ENCODE peak calls at places on chromosomes 12 and 14, in four cellular contexts. One of them, this sample, is unnamed.

GRCh38 chr14:102560436-102561261 is 31.8 kb upstream of the RCOR1 start:
- DNase-seq in hepatocyte: no peak
- DNase-seq in SK-N-SH: peak; percentile 22
- DNase-seq in psoas muscle: no peak
- DNase-seq in this sample: no peak

GRCh38 chr14:64337901-64338615 is 43.9 kb upstream of the ESR2 start:
- DNase-seq in hepatocyte: peak; percentile 88
- DNase-seq in SK-N-SH: peak; percentile 66
- DNase-seq in psoas muscle: no peak
- DNase-seq in this sample: peak; percentile 42

GRCh38 chr12:34288963-34289345 is 266.7 kb downstream of the ALG10 start:
- DNase-seq in hepatocyte: peak; percentile 0
- DNase-seq in SK-N-SH: no peak
- DNase-seq in psoas muscle: peak; percentile 30
- DNase-seq in this sample: no peak

GRCh38 chr12:51368640-51369517 is 22.3 kb downstream of the GALNT6 start:
- DNase-seq in hepatocyte: no peak
- DNase-seq in SK-N-SH: no peak
- DNase-seq in psoas muscle: peak; percentile 69
- DNase-seq in this sample: no peak

GRCh38 chr12:21521541-21521940 is 4.6 kb upstream of the SPX start:
- DNase-seq in hepatocyte: no peak
- DNase-seq in SK-N-SH: no peak
- DNase-seq in psoas muscle: no peak
- DNase-seq in this sample: no peak

GRCh38 chr12:112852810-112853209 is 54.0 kb upstream of the OAS1 start:
- DNase-seq in hepatocyte: no peak
- DNase-seq in SK-N-SH: no peak
- DNase-seq in psoas muscle: no peak
- DNase-seq in this sample: no peak

GRCh38 chr14:105856676-105857222 is 330.4 kb downstream of the TMEM121 start:
- DNase-seq in hepatocyte: no peak
- DNase-seq in SK-N-SH: peak; percentile 28
- DNase-seq in psoas muscle: no peak
- DNase-seq in this sample: no peak

GRCh38 chr14:23323838-23324454 is 2.7 kb downstream of the PABPN1 start:
- DNase-seq in hepatocyte: no peak
- DNase-seq in SK-N-SH: no peak
- DNase-seq in psoas muscle: no peak
- DNase-seq in this sample: no peak

GRCh38 chr12:104494137-104494815 is 37.5 kb downstream of the CHST11 start:
- DNase-seq in hepatocyte: no peak
- DNase-seq in SK-N-SH: no peak
- DNase-seq in psoas muscle: no peak
- DNase-seq in this sample: peak; percentile 79

GRCh38 chr12:27922591-27923139 is 49.9 kb downstream of the PTHLH start:
- DNase-seq in hepatocyte: no peak
- DNase-seq in SK-N-SH: no peak
- DNase-seq in psoas muscle: no peak
- DNase-seq in this sample: peak; percentile 86

GRCh38 chr14:100692859-100693558 is 33.7 kb upstream of the DLK1 start:
- DNase-seq in hepatocyte: peak; percentile 62
- DNase-seq in SK-N-SH: no peak
- DNase-seq in psoas muscle: no peak
- DNase-seq in this sample: peak; percentile 50

GRCh38 chr12:113130457-113131135 is 5.0 kb downstream of the RASAL1 start:
- DNase-seq in hepatocyte: no peak
- DNase-seq in SK-N-SH: peak; percentile 73
- DNase-seq in psoas muscle: no peak
- DNase-seq in this sample: no peak

GRCh38 chr12:109147954-109148353 is 31.6 kb downstream of the ACACB start:
- DNase-seq in hepatocyte: peak; percentile 18
- DNase-seq in SK-N-SH: no peak
- DNase-seq in psoas muscle: peak; percentile 65
- DNase-seq in this sample: peak; percentile 93

GRCh38 chr14:100851946-100852620 is 26.2 kb downstream of the MEG3 start:
- DNase-seq in hepatocyte: no peak
- DNase-seq in SK-N-SH: peak; percentile 21
- DNase-seq in psoas muscle: peak; percentile 23
- DNase-seq in this sample: no peak

DNA sequence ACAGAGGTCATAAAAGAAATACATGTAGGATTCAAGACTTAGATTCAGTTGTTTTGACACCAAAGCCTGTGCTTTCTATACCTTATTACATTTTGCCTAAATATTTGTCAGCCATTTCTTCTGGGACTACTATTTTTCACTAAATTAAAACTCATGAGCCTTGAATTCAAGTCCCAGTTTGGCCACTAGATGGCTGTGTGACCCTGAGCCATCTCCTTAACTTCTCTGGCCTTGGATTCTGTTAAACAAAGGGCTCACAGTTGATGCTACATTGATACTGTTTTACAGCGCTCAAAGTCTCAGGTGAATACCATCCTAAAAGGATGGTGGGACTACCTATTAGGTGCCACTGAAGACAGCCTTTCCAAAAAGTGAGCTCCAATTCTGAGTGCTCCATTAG is 39.6 kb upstream of the CCDC198 start:
- DNase-seq in hepatocyte: peak; percentile 27
- DNase-seq in SK-N-SH: no peak
- DNase-seq in psoas muscle: no peak
- DNase-seq in this sample: peak; percentile 42
- H3K4me3 ChIP-seq in hepatocyte: no peak overlapping the region
- H3K4me3 ChIP-seq in SK-N-SH: no peak overlapping the region
- H3K4me3 ChIP-seq in psoas muscle: no peak overlapping the region
- H3K4me3 ChIP-seq in this sample: no peak overlapping the region

DNA sequence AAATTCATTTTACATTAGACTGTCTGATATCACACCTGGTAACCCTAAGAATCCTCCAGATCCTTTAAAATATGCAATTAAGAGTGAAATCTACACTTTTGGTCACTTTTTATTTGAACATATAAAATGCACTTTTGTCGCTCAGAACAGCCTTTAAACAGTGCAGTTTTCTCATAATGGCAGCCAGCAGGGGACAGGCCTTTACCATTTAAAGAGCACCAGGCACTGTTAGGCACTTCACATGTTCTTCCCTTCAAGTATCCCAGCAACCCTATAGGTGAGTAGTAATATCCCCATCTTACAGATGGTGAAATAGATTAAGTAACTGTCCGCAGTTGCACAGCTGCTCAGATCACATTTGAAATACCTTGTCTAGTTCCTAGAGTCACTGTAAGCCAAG is 11.3 kb upstream of the SAMD4A start:
- DNase-seq in hepatocyte: no peak
- DNase-seq in SK-N-SH: no peak
- DNase-seq in psoas muscle: no peak
- DNase-seq in this sample: no peak
- TF ChIP-seq CTCF in hepatocyte: no peak
- TF ChIP-seq CTCF in SK-N-SH: peak; percentile 45
- TF ChIP-seq CTCF in psoas muscle: no peak
- TF ChIP-seq CTCF in this sample: no peak

GRCh38 chr12:128861226-128862016 is 8.1 kb downstream of the GLT1D1 start:
- DNase-seq in hepatocyte: peak; percentile 38
- DNase-seq in SK-N-SH: no peak
- DNase-seq in psoas muscle: no peak
- DNase-seq in this sample: no peak
- H3K4me3 ChIP-seq in hepatocyte: no peak overlapping the region
- H3K4me3 ChIP-seq in SK-N-SH: no peak overlapping the region
- H3K4me3 ChIP-seq in psoas muscle: no peak overlapping the region
- H3K4me3 ChIP-seq in this sample: no peak overlapping the region

DNA sequence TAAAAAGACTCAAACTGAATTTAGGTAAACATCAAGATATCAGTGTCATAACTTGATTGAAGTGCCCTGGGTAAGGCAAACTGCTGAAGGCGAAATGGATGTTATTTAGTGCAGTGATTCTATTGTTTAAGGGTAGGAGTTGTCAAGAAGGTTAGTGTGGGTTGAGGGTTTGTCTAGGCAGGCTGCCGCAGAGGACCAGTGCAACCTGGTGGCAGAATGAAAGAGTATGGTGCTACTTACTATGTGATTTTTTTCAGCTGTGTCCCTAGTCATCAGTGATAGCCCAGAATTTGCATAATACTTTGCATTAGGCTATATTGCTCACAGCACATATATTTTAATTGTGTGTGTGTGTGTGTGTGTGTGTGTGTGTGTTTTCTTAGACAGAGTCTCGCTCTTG is 1127.0 kb downstream of the GALC start:
- DNase-seq in hepatocyte: no peak
- DNase-seq in SK-N-SH: no peak
- DNase-seq in psoas muscle: no peak
- DNase-seq in this sample: no peak
- TF ChIP-seq CTCF in hepatocyte: no peak
- TF ChIP-seq CTCF in SK-N-SH: peak; percentile 6
- TF ChIP-seq CTCF in psoas muscle: no peak
- TF ChIP-seq CTCF in this sample: peak; percentile 3

GRCh38 chr12:119850330-119850729 is 26.8 kb downstream of the CIT start:
- DNase-seq in hepatocyte: no peak
- DNase-seq in SK-N-SH: no peak
- DNase-seq in psoas muscle: no peak
- DNase-seq in this sample: no peak
- H3K4me3 ChIP-seq in hepatocyte: no peak overlapping the region
- H3K4me3 ChIP-seq in SK-N-SH: no peak overlapping the region
- H3K4me3 ChIP-seq in psoas muscle: no peak overlapping the region
- H3K4me3 ChIP-seq in this sample: no peak overlapping the region

GRCh38 chr14:72463291-72463866 is 430.5 kb downstream of the DPF3 start:
- DNase-seq in hepatocyte: peak; percentile 41
- DNase-seq in SK-N-SH: no peak
- DNase-seq in psoas muscle: no peak
- DNase-seq in this sample: no peak

GRCh38 chr14:72462041-72462440 is 431.9 kb downstream of the DPF3 start:
- DNase-seq in hepatocyte: no peak
- DNase-seq in SK-N-SH: no peak
- DNase-seq in psoas muscle: no peak
- DNase-seq in this sample: no peak

GRCh38 chr14:72471346-72471745 is 422.6 kb downstream of the DPF3 start:
- DNase-seq in hepatocyte: no peak
- DNase-seq in SK-N-SH: no peak
- DNase-seq in psoas muscle: no peak
- DNase-seq in this sample: no peak

GRCh38 chr14:72466325-72466724 is 427.6 kb downstream of the DPF3 start:
- DNase-seq in hepatocyte: no peak
- DNase-seq in SK-N-SH: no peak
- DNase-seq in psoas muscle: no peak
- DNase-seq in this sample: no peak
- TF ChIP-seq CTCF in hepatocyte: no peak
- TF ChIP-seq CTCF in SK-N-SH: no peak
- TF ChIP-seq CTCF in psoas muscle: no peak
- TF ChIP-seq CTCF in this sample: no peak

DNA sequence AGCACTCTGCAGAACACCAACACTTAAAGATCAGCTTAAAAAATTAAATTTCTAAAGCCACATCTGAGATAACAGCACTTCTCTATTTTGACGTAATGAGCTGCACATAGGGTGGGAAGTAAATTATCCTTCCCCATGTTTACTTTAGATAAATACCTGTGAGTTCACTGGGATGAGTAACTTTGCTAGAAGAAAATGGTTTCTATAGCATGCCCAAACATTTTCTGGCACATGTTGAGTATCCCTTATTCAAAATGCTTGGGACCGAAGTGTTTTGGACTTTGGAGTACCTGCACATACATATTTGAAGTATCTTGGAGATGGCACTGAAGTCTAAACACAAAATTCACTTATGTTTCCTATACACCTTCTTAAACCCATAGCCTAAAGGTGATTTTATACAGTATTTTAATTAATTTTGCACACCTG is 6.6 kb downstream of the SLC38A2 start:
- DNase-seq in hepatocyte: no peak
- DNase-seq in SK-N-SH: no peak
- DNase-seq in psoas muscle: no peak
- DNase-seq in this sample: peak; percentile 42
- H3K4me3 ChIP-seq in hepatocyte: no peak overlapping the region
- H3K4me3 ChIP-seq in SK-N-SH: peak overlapping the region; percentile 82
- H3K4me3 ChIP-seq in psoas muscle: peak overlapping the region; percentile 94
- H3K4me3 ChIP-seq in this sample: peak overlapping the region; percentile 96

GRCh38 chr14:69346710-69347109 is 51.4 kb downstream of the ERH start:
- DNase-seq in hepatocyte: peak; percentile 40
- DNase-seq in SK-N-SH: peak; percentile 56
- DNase-seq in psoas muscle: no peak
- DNase-seq in this sample: no peak
- TF ChIP-seq CTCF in hepatocyte: peak; percentile 42
- TF ChIP-seq CTCF in SK-N-SH: peak; percentile 53
- TF ChIP-seq CTCF in psoas muscle: peak; percentile 43
- TF ChIP-seq CTCF in this sample: peak; percentile 56